ENCODE peak calls at places on chromosomes 11 and 22, in six cellular contexts. One of them, this sample, is unnamed.

GRCh38 chr11:11411401-11411985 is 58.4 kb upstream of the CSNK2A3 start:
- DNase-seq in H1: no peak
- DNase-seq in K562: no peak
- DNase-seq in HCT116: no peak
- DNase-seq in SK-N-SH: no peak
- DNase-seq in GM12878: no peak
- DNase-seq in this sample: no peak

GRCh38 chr11:44199298-44199697 is 103.8 kb downstream of the EXT2 start:
- DNase-seq in H1: no peak
- DNase-seq in K562: no peak
- DNase-seq in HCT116: no peak
- DNase-seq in SK-N-SH: no peak
- DNase-seq in GM12878: no peak
- DNase-seq in this sample: no peak

GRCh38 chr11:61486004-61486615 is 22.4 kb upstream of the LRRC10B start:
- DNase-seq in H1: no peak
- DNase-seq in K562: no peak
- DNase-seq in HCT116: no peak
- DNase-seq in SK-N-SH: no peak
- DNase-seq in GM12878: no peak
- DNase-seq in this sample: no peak

GRCh38 chr22:32545801-32546200 is 71.2 kb downstream of the FBXO7 start:
- DNase-seq in H1: no peak
- DNase-seq in K562: no peak
- DNase-seq in HCT116: no peak
- DNase-seq in SK-N-SH: no peak
- DNase-seq in GM12878: no peak
- DNase-seq in this sample: no peak

GRCh38 chr11:130531061-130531460 is 82.6 kb downstream of the ADAMTS15 start:
- DNase-seq in H1: no peak
- DNase-seq in K562: no peak
- DNase-seq in HCT116: no peak
- DNase-seq in SK-N-SH: no peak
- DNase-seq in GM12878: no peak
- DNase-seq in this sample: no peak

GRCh38 chr11:119482561-119483001 is 59.6 kb upstream of the THY1 start:
- DNase-seq in H1: no peak
- DNase-seq in K562: no peak
- DNase-seq in HCT116: no peak
- DNase-seq in SK-N-SH: no peak
- DNase-seq in GM12878: no peak
- DNase-seq in this sample: no peak

GRCh38 chr11:1862588-1863351 is 9.9 kb downstream of the LSP1 start:
- DNase-seq in H1: no peak
- DNase-seq in K562: no peak
- DNase-seq in HCT116: peak
- DNase-seq in SK-N-SH: no peak
- DNase-seq in GM12878: no peak
- DNase-seq in this sample: no peak

GRCh38 chr11:111911563-111912401 is at the start of gene CRYAB:
- DNase-seq in H1: no peak
- DNase-seq in K562: peak
- DNase-seq in HCT116: no peak
- DNase-seq in SK-N-SH: no peak
- DNase-seq in GM12878: no peak
- DNase-seq in this sample: no peak

GRCh38 chr22:24134090-24134846 is 47.0 kb upstream of the SUSD2 start:
- DNase-seq in H1: no peak
- DNase-seq in K562: no peak
- DNase-seq in HCT116: no peak
- DNase-seq in SK-N-SH: no peak
- DNase-seq in GM12878: no peak
- DNase-seq in this sample: no peak

GRCh38 chr11:70271635-70271953 is 1.1 kb downstream of the PPFIA1 start:
- DNase-seq in H1: no peak
- DNase-seq in K562: no peak
- DNase-seq in HCT116: no peak
- DNase-seq in SK-N-SH: no peak
- DNase-seq in GM12878: no peak
- DNase-seq in this sample: no peak

GRCh38 chr11:23226331-23226909 is 366.1 kb upstream of the CCDC179 start:
- DNase-seq in H1: no peak
- DNase-seq in K562: no peak
- DNase-seq in HCT116: no peak
- DNase-seq in SK-N-SH: no peak
- DNase-seq in GM12878: no peak
- DNase-seq in this sample: no peak

GRCh38 chr11:84855846-84856245 is 771.3 kb downstream of the DLG2 start:
- DNase-seq in H1: no peak
- DNase-seq in K562: no peak
- DNase-seq in HCT116: no peak
- DNase-seq in SK-N-SH: no peak
- DNase-seq in GM12878: no peak
- DNase-seq in this sample: no peak

GRCh38 chr11:77175869-77176539 is 48.0 kb downstream of the MYO7A start:
- DNase-seq in H1: no peak
- DNase-seq in K562: no peak
- DNase-seq in HCT116: no peak
- DNase-seq in SK-N-SH: no peak
- DNase-seq in GM12878: no peak
- DNase-seq in this sample: no peak

GRCh38 chr11:15675683-15676082 is 561.0 kb downstream of the INSC start:
- DNase-seq in H1: no peak
- DNase-seq in K562: no peak
- DNase-seq in HCT116: no peak
- DNase-seq in SK-N-SH: no peak
- DNase-seq in GM12878: no peak
- DNase-seq in this sample: no peak

GRCh38 chr11:15671216-15671615 is 556.5 kb downstream of the INSC start:
- DNase-seq in H1: no peak
- DNase-seq in K562: no peak
- DNase-seq in HCT116: no peak
- DNase-seq in SK-N-SH: no peak
- DNase-seq in GM12878: no peak
- DNase-seq in this sample: no peak

GRCh38 chr11:15672822-15673221 is 558.1 kb downstream of the INSC start:
- DNase-seq in H1: no peak
- DNase-seq in K562: no peak
- DNase-seq in HCT116: no peak
- DNase-seq in SK-N-SH: no peak
- DNase-seq in GM12878: no peak
- DNase-seq in this sample: no peak

GRCh38 chr11:15674756-15675155 is 560.0 kb downstream of the INSC start:
- DNase-seq in H1: no peak
- DNase-seq in K562: no peak
- DNase-seq in HCT116: no peak
- DNase-seq in SK-N-SH: no peak
- DNase-seq in GM12878: no peak
- DNase-seq in this sample: no peak

DNA sequence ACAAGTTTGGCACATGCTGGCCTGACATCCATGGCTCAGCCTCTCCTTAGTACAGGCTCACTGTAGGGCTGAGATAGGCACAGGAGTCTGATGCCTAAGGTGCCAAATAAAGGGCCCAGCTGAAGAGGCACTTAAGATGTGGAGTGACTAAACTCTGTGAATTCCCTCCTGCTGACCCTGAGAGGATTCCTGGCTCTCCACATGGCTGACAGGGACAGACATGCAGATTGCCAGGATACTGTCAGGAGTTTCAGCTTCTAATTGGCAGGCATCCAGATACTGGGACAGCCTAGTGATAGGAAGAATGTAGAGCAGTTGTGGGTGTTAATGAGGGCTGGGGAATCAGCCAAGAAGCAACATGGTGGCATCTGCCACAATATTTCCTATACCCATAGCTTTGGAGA is 558.7 kb downstream of the INSC start:
- DNase-seq in H1: no peak
- DNase-seq in K562: no peak
- DNase-seq in HCT116: no peak
- DNase-seq in SK-N-SH: no peak
- DNase-seq in GM12878: no peak
- DNase-seq in this sample: no peak
- TF ChIP-seq MAX in H1: no peak
- TF ChIP-seq MAX in K562: no peak
- TF ChIP-seq MAX in HCT116: no peak
- TF ChIP-seq MAX in SK-N-SH: no peak
- TF ChIP-seq MAX in GM12878: no peak
- TF ChIP-seq MAX in this sample: no peak

GRCh38 chr22:38317995-38318715 is 922 bp upstream of the CSNK1E start:
- DNase-seq in H1: no peak
- DNase-seq in K562: peak
- DNase-seq in HCT116: peak
- DNase-seq in SK-N-SH: no peak
- DNase-seq in GM12878: no peak
- DNase-seq in this sample: peak

GRCh38 chr22:38316340-38317236 is 645 bp downstream of the CSNK1E start:
- DNase-seq in H1: no peak
- DNase-seq in K562: peak
- DNase-seq in HCT116: no peak
- DNase-seq in SK-N-SH: peak
- DNase-seq in GM12878: no peak
- DNase-seq in this sample: peak

GRCh38 chr22:38317237-38317994 is at the start of gene CSNK1E:
- DNase-seq in H1: no peak
- DNase-seq in K562: peak
- DNase-seq in HCT116: no peak
- DNase-seq in SK-N-SH: peak
- DNase-seq in GM12878: no peak
- DNase-seq in this sample: peak

GRCh38 chr22:38320605-38321402 is 3.6 kb upstream of the CSNK1E start:
- DNase-seq in H1: no peak
- DNase-seq in K562: no peak
- DNase-seq in HCT116: no peak
- DNase-seq in SK-N-SH: no peak
- DNase-seq in GM12878: no peak
- DNase-seq in this sample: no peak

DNA sequence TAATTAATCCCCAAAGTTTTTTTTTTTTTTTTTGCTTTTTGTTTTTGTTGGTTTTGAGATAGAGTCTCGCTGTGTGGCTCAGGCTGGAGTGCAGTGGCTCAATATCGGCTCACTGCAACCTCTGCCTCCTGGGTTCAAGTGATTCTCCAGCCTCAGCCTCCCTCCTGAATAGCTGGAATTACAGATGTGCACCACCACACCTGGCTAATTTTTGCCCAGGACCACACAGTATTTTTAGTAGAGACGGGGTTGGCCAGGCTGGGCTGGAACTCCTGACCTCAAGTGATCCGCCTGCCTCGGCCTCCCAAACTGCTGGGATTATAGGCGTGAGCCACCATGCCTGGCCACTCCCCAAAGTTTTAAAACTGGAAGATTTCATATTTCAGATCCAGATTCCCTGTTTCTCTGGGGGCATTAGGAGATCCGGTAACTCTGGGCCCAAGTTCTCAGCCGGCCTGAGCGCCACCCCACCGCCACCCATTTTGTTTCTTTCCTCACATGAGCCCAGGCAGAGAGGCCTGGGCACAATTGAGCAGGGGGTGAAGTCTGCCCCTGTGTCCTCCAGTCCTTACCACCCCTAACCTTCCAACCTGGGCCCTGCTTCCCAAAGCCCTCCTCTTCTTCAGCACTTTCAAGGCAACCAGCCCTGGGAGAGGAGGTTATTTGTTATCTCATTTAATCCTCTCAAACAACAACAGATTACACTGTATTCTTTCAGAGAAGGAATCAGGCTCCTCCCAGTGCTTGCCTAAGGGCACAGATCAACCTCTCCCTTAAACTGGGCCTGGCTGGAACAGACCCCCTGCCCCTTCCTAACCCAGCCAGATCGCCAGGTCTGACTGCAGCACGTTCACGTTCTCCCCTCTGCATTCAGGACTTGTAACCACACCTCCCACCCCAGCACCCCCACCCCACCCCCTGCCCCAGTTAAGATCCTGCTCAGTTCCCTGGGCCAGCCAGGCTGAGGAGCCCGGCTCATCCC is 1.9 kb upstream of the CSNK1E start:
- DNase-seq in H1: no peak
- DNase-seq in K562: no peak
- DNase-seq in HCT116: no peak
- DNase-seq in SK-N-SH: no peak
- DNase-seq in GM12878: no peak
- DNase-seq in this sample: no peak
- H3K9ac ChIP-seq in H1: no peak
- H3K9ac ChIP-seq in K562: peak
- H3K9ac ChIP-seq in HCT116: peak
- H3K9ac ChIP-seq in SK-N-SH: peak
- H3K9ac ChIP-seq in GM12878: no peak
- H3K9ac ChIP-seq in this sample: peak

GRCh38 chr22:49064836-49065235 is 762.8 kb downstream of the BRD1 start:
- DNase-seq in H1: no peak
- DNase-seq in K562: no peak
- DNase-seq in HCT116: no peak
- DNase-seq in SK-N-SH: no peak
- DNase-seq in GM12878: no peak
- DNase-seq in this sample: no peak
- TF ChIP-seq MAX in H1: no peak
- TF ChIP-seq MAX in K562: no peak
- TF ChIP-seq MAX in HCT116: no peak
- TF ChIP-seq MAX in SK-N-SH: no peak
- TF ChIP-seq MAX in GM12878: no peak
- TF ChIP-seq MAX in this sample: no peak

DNA sequence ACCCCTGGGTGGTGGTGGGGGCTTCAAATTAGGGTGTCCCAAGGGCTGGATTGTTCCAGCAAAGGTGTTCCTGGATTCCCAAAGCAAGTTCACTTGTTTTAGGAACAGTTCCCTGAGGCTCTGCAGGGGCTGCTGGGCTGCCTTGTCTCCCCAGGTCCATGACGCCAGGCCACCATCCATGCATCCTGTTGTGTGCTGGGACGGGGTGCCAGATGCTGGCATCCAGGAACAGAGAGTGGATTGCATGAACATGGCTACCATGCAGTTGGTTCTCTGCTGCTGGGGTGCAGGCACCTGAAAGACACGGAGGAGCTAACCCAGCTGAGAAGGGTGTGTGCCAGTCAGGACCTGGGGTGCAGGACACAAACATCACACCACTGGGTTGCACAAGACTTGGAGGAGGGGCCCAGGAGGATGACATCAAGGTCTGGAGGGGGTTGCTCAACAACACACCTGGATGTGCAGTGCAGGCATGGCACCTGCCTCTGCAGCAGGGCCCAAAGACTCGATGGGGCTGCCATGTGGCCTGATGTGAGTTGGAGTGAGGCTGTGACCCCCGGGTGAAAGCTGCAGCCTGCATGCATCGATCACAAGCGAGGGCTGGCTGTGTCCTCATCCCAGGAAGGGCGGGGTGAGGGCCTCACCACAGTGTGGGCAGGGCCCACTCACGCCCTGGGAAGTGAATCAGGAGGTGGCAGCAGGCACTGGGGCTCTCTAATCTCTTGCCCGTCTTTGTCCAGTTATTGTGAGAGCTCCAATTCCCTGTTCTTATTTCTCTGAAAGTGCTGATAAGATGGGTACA is 74.0 kb upstream of the CLDN5 start:
- DNase-seq in H1: no peak
- DNase-seq in K562: no peak
- DNase-seq in HCT116: no peak
- DNase-seq in SK-N-SH: no peak
- DNase-seq in GM12878: no peak
- DNase-seq in this sample: no peak
- H3K9ac ChIP-seq in H1: no peak
- H3K9ac ChIP-seq in K562: peak
- H3K9ac ChIP-seq in HCT116: no peak
- H3K9ac ChIP-seq in SK-N-SH: no peak
- H3K9ac ChIP-seq in GM12878: no peak
- H3K9ac ChIP-seq in this sample: no peak